ENCODE peak calls at places on chromosomes 2 and 18, in six cellular contexts. I, O, D, A, Z and W are unnamed samples.

GRCh38 chr2:208718828-208719227 is 312.2 kb downstream of the PTH2R start:
- DNase-seq in D (no peak), O (no peak), A (no peak), I (no peak), Z (no peak), W (no peak)

GRCh38 chr2:169782513-169782912 is 16.2 kb upstream of the SSB start:
- DNase-seq in I (no peak), Z (no peak), A (no peak), D (no peak), O (no peak), W (no peak)

GRCh38 chr2:223613017-223613950 is 11.1 kb upstream of the SCG2 start:
- DNase-seq in D (peak), A (peak), O (peak), I (peak), Z (peak), W (peak)

GRCh38 chr18:51017140-51017874 is 12.7 kb upstream of the SMAD4 start:
- DNase-seq in D (no peak), A (no peak), I (no peak), Z (no peak), O (no peak), W (no peak)

GRCh38 chr2:172516299-172516698 is 39.6 kb upstream of the PDK1 start:
- DNase-seq in O (no peak), A (no peak), Z (no peak), D (peak), I (no peak), W (no peak)

GRCh38 chr2:86314125-86314524 is 23.3 kb downstream of the REEP1 start:
- DNase-seq in D (no peak), Z (no peak), O (no peak), A (no peak), I (no peak), W (no peak)

GRCh38 chr2:235011929-235012631 is 60.3 kb downstream of the SH3BP4 start:
- DNase-seq in I (no peak), D (no peak), Z (no peak), O (no peak), A (no peak), W (no peak)

GRCh38 chr2:233820766-233821105 is 33.6 kb downstream of the HJURP start:
- DNase-seq in I (no peak), Z (no peak), O (no peak), D (no peak), A (no peak), W (no peak)

GRCh38 chr2:222052934-222053367 is 245.8 kb downstream of the PAX3 start:
- DNase-seq in I (no peak), D (no peak), Z (no peak), A (no peak), O (peak), W (no peak)

GRCh38 chr2:238423561-238424312 is 3.0 kb upstream of the ASB1 start:
- DNase-seq in I (no peak), O (no peak), D (peak), A (peak), Z (no peak), W (no peak)

GRCh38 chr2:83320053-83320452 is 1139.0 kb downstream of the SUCLG1 start:
- DNase-seq in A (no peak), I (no peak), D (no peak), Z (no peak), O (no peak), W (no peak)

GRCh38 chr2:33047939-33048338 is 101.2 kb downstream of the LTBP1 start:
- DNase-seq in A (no peak), I (no peak), D (peak), Z (no peak), O (no peak), W (no peak)

GRCh38 chr18:22332590-22332989 is 85.1 kb downstream of the CTAGE1 start:
- DNase-seq in Z (no peak), O (no peak), D (no peak), A (no peak), I (no peak), W (no peak)

GRCh38 chr2:84969511-84970265 is 1.3 kb upstream of the KCMF1 start:
- DNase-seq in I (no peak), D (peak), A (no peak), Z (no peak), O (no peak), W (peak)

GRCh38 chr2:101983486-101983885 is 8.3 kb upstream of the IL1R2 start:
- DNase-seq in Z (peak), A (no peak), O (no peak), D (no peak), I (no peak), W (peak)

GRCh38 chr2:85888745-85889647 is at the start of gene ST3GAL5:
- DNase-seq in A (peak), D (peak), I (peak), Z (peak), O (peak), W (peak)

GRCh38 chr2:88190808-88191721 is 20.9 kb downstream of the THNSL2 start:
- DNase-seq in D (peak), I (no peak), A (peak), Z (no peak), O (peak), W (peak)

GRCh38 chr2:168632733-168633132 is 169.7 kb upstream of the NOSTRIN start:
- DNase-seq in A (no peak), O (no peak), D (peak), Z (no peak), I (no peak), W (peak)

GRCh38 chr2:14634223-14634884 is 1.8 kb downstream of the LRATD1 start:
- DNase-seq in Z (peak), I (peak), A (no peak), O (no peak), D (peak), W (peak)

GRCh38 chr2:168160897-168161296 is 86.5 kb downstream of the STK39 start:
- DNase-seq in Z (no peak), O (peak), D (no peak), I (no peak), A (no peak), W (no peak)

GRCh38 chr2:118013221-118013723 is 598 bp downstream of the CCDC93 start:
- DNase-seq in O (no peak), Z (peak), A (peak), D (no peak), I (peak), W (peak)

GRCh38 chr2:75168186-75168585 is 31.1 kb downstream of the TACR1 start:
- DNase-seq in Z (no peak), A (no peak), O (no peak), I (no peak), D (no peak), W (no peak)

GRCh38 chr2:84954329-84954728 is 16.6 kb upstream of the KCMF1 start:
- DNase-seq in O (no peak), Z (no peak), D (no peak), I (peak), A (no peak), W (no peak)

GRCh38 chr2:166900700-166901099 is 12.4 kb downstream of the XIRP2 start:
- DNase-seq in O (no peak), I (no peak), A (no peak), Z (no peak), D (peak), W (no peak)

GRCh38 chr2:113858764-113859163 is 31.1 kb upstream of the ACTR3 start:
- DNase-seq in O (no peak), A (peak), I (no peak), Z (no peak), D (peak), W (no peak)

GRCh38 chr18:26356045-26356785 is 130.0 kb downstream of the TAF4B start:
- DNase-seq in Z (no peak), A (no peak), I (no peak), O (no peak), D (no peak), W (no peak)

GRCh38 chr2:28164280-28164801 is 228.3 kb upstream of the FOSL2 start:
- DNase-seq in Z (peak), O (no peak), I (no peak), A (no peak), D (peak), W (peak)

GRCh38 chr18:59308201-59309014 is 10.0 kb downstream of the CPLX4 start:
- DNase-seq in Z (peak), A (peak), D (peak), I (peak), O (peak), W (peak)

GRCh38 chr2:239264838-239265651 is 135.8 kb downstream of the HDAC4 start:
- DNase-seq in I (peak), O (peak), A (peak), D (peak), Z (peak), W (peak)

GRCh38 chr2:181306785-181307184 is 150.4 kb upstream of the ITGA4 start:
- DNase-seq in I (no peak), D (peak), Z (no peak), A (no peak), O (no peak), W (no peak)

GRCh38 chr2:162885281-162886070 is 46.9 kb upstream of the KCNH7 start:
- DNase-seq in A (no peak), O (no peak), Z (no peak), D (no peak), I (no peak), W (no peak)

GRCh38 chr2:136232447-136233172 is 114.7 kb upstream of the CXCR4 start:
- DNase-seq in D (no peak), A (no peak), I (no peak), Z (no peak), O (no peak), W (no peak)

GRCh38 chr2:28751956-28752607 is 452 bp downstream of the PPP1CB start:
- DNase-seq in Z (no peak), I (peak), D (no peak), A (peak), O (no peak), W (no peak)

GRCh38 chr2:224075588-224075987 is 36.5 kb upstream of the SERPINE2 start:
- DNase-seq in I (no peak), O (no peak), A (no peak), Z (no peak), D (no peak), W (no peak)

GRCh38 chr18:22538463-22538862 is 120.7 kb upstream of the CTAGE1 start:
- DNase-seq in D (no peak), I (no peak), O (no peak), A (no peak), Z (no peak), W (peak)

GRCh38 chr2:231455222-231455621 is 9.1 kb downstream of the NCL start:
- DNase-seq in Z (no peak), A (no peak), I (no peak), O (no peak), D (no peak), W (no peak)
- TF ChIP-seq POLR2A in Z (no peak), A (no peak), I (no peak), O (no peak), D (no peak), W (no peak)

GRCh38 chr2:54572636-54573531 is 116.8 kb downstream of the SPTBN1 start:
- DNase-seq in A (no peak), I (no peak), O (no peak), D (peak), Z (no peak), W (no peak)
- TF ChIP-seq POLR2A in A (no peak), I (no peak), O (no peak), D (peak), Z (no peak), W (no peak)

GRCh38 chr18:10057808-10058791 is 144.3 kb downstream of the VAPA start:
- DNase-seq in I (no peak), O (no peak), A (no peak), D (peak), Z (no peak), W (no peak)
- TF ChIP-seq POLR2A in I (no peak), O (no peak), A (no peak), D (no peak), Z (no peak), W (no peak)

GRCh38 chr2:130835766-130836015 is 1.0 kb upstream of the ARHGEF4 start:
- DNase-seq in D (no peak), A (no peak), I (no peak), O (no peak), Z (no peak), W (no peak)
- TF ChIP-seq POLR2A in D (no peak), A (no peak), I (no peak), O (no peak), Z (no peak), W (no peak)

DNA sequence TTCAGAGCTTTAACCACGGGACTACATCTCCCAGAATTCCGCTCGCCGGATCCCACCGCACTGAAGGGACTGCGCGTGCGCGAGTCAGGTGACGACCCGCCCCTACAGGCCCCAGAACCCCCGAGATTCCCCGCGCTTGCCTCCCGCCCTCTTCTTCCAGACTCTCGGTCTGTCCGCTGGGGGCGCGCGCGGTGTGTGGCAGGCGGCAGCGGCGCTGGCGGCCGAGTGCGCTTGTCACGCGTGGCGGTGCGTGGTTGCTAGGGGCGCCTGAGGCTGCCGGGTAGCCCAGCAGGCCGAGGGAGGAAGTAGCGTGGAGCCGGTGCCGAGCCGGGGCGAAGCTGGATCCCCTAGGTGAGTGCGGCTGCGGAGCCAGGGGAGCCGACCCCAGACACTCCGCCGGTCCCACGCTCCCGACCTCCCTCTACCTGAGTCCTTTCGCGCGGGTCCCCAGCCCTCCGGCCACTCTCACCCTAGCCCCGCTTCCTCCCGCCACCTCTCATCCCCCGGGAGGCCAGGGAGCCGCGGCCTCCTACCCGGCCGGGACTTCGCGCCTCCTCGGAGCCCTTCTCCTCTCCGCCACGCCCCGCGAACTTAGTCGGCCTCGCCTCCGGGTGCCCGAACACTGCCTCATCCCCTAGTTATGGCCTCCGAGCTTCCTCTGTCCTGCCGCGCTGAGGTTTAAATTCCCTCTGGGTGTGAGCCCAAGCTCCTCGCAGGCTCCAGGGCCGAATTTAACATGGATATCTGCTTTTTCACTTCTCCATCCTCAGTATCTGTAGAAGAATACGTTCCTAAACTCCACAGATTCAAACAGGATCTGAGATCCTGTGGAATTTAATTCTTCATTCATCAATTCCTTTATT is at the start of gene TTLL4:
- DNase-seq in I (peak), O (peak), D (peak), Z (peak), A (peak), W (peak)
- TF ChIP-seq POLR2A in I (peak), O (peak), D (peak), Z (peak), A (peak), W (no peak)

GRCh38 chr2:36355157-36355889 is at the start of gene CRIM1:
- DNase-seq in O (peak), D (peak), A (peak), I (peak), Z (peak), W (peak)
- TF ChIP-seq POLR2A in O (peak), D (peak), A (peak), I (peak), Z (peak), W (peak)

GRCh38 chr2:73965053-73965452 is 19.7 kb upstream of the TET3 start:
- DNase-seq in Z (no peak), I (no peak), A (no peak), D (no peak), O (no peak), W (no peak)
- TF ChIP-seq POLR2A in Z (no peak), I (no peak), A (no peak), D (no peak), O (no peak), W (no peak)

GRCh38 chr2:184598313-184599053 is at the start of gene ZNF804A:
- DNase-seq in A (peak), Z (no peak), O (no peak), D (peak), I (peak), W (peak)
- TF ChIP-seq POLR2A in A (peak), Z (no peak), O (no peak), D (peak), I (peak), W (no peak)

GRCh38 chr18:63198868-63199742 is 120.5 kb downstream of the BCL2 start:
- DNase-seq in D (no peak), Z (no peak), A (no peak), O (no peak), I (no peak), W (no peak)

GRCh38 chr18:63197246-63197791 is 122.2 kb downstream of the BCL2 start:
- DNase-seq in A (no peak), Z (no peak), D (no peak), I (no peak), O (no peak), W (no peak)

GRCh38 chr18:63198098-63198760 is 121.3 kb downstream of the BCL2 start:
- DNase-seq in O (no peak), D (no peak), Z (no peak), I (no peak), A (no peak), W (no peak)

GRCh38 chr18:63202814-63203213 is 116.8 kb downstream of the BCL2 start:
- DNase-seq in Z (no peak), A (no peak), O (no peak), D (no peak), I (no peak), W (no peak)

DNA sequence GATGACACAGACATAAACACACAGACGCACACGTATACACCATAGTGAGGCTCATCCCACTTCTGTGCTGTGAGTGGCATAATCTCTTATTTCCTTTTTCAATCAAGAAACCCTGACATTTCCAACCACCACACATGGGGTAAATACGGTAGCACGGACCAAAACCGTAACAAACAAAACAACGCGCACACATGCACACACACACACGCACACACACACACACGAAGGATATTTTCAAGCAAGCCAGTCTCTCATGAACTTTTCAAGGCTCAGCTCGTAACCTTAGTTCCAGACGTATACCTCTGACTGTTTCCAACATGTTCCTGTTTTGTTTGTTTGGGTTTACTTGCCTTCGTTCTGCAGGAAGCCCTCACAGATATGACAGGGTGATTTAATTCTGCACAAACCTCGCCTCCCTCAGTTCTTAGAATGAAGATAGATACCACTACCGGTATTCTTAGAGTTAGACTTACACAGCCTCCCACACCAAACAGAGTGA is 119.8 kb downstream of the BCL2 start:
- DNase-seq in A (no peak), I (no peak), D (no peak), Z (no peak), O (no peak), W (no peak)
- TF ChIP-seq POLR2A in A (no peak), I (no peak), D (no peak), Z (no peak), O (no peak), W (no peak)

GRCh38 chr2:108588070-108588668 is 53.9 kb downstream of the LIMS1 start:
- DNase-seq in Z (no peak), A (no peak), O (no peak), D (no peak), I (no peak), W (no peak)
- TF ChIP-seq POLR2A in Z (no peak), A (no peak), O (no peak), D (no peak), I (no peak), W (no peak)